ENCODE peak calls at places on chromosomes 12 and 14, in eight cellular contexts. Z is A549, U is tibial artery, O is tibial nerve, V is keratinocyte, M is astrocyte, R is uterus, H is esophagus squamous epithelium. I is an unnamed sample.

GRCh38 chr14:58258156-58258555 is 13.5 kb downstream of the PSMA3 start:
- DNase-seq in Z (no peak), U (no peak), O (no peak), V (no peak), M (no peak), R (no peak), H (no peak), I (no peak)

GRCh38 chr12:34400986-34401658 is 378.8 kb downstream of the ALG10 start:
- DNase-seq in Z (no peak), U (peak; percentile 9), O (no peak), V (no peak), M (no peak), R (peak; percentile 1), H (no peak), I (no peak)

GRCh38 chr12:65881965-65882413 is 57.7 kb downstream of the HMGA2 start:
- DNase-seq in Z (no peak), U (peak; percentile 91), O (peak; percentile 75), V (no peak), M (peak; percentile 47), R (peak; percentile 75), H (no peak), I (no peak)

GRCh38 chr14:76993743-76994142 is 34.8 kb downstream of the IRF2BPL start:
- DNase-seq in Z (no peak), U (no peak), O (no peak), V (no peak), M (no peak), R (no peak), H (no peak), I (no peak)

GRCh38 chr14:88541324-88541723 is 13.5 kb downstream of the PTPN21 start:
- DNase-seq in Z (no peak), U (no peak), O (no peak), V (no peak), M (no peak), R (no peak), H (no peak), I (no peak)

GRCh38 chr12:11446372-11446771 is 51.0 kb upstream of the PRB2 start:
- DNase-seq in Z (no peak), U (no peak), O (no peak), V (no peak), M (no peak), R (no peak), H (no peak), I (no peak)

GRCh38 chr14:104731249-104731924 is 7.4 kb downstream of the ADSS1 start:
- DNase-seq in Z (peak; percentile 62), U (no peak), O (no peak), V (no peak), M (no peak), R (no peak), H (no peak), I (no peak)

GRCh38 chr12:122413516-122414404 is 8.7 kb downstream of the CLIP1 start:
- DNase-seq in Z (no peak), U (no peak), O (no peak), V (no peak), M (no peak), R (no peak), H (no peak), I (no peak)

GRCh38 chr12:2431810-2432209 is 363.0 kb upstream of the FKBP4 start:
- DNase-seq in Z (no peak), U (no peak), O (no peak), V (no peak), M (no peak), R (peak; percentile 48), H (no peak), I (no peak)

GRCh38 chr12:103672401-103673119 is 85.5 kb downstream of the STAB2 start:
- DNase-seq in Z (peak; percentile 60), U (no peak), O (no peak), V (no peak), M (peak; percentile 72), R (no peak), H (no peak), I (no peak)

GRCh38 chr12:89225808-89226368 is 126.4 kb downstream of the DUSP6 start:
- DNase-seq in Z (peak; percentile 32), U (peak; percentile 33), O (peak; percentile 8), V (peak; percentile 90), M (peak; percentile 83), R (no peak), H (no peak), I (peak; percentile 99)

GRCh38 chr12:68374315-68374982 is 42.3 kb upstream of the MDM1 start:
- DNase-seq in Z (no peak), U (no peak), O (no peak), V (no peak), M (no peak), R (no peak), H (no peak), I (peak; percentile 43)

GRCh38 chr12:123129651-123130050 is 21.2 kb downstream of the PITPNM2 start:
- DNase-seq in Z (no peak), U (no peak), O (no peak), V (peak; percentile 28), M (no peak), R (no peak), H (no peak), I (no peak)

GRCh38 chr14:22002860-22003284 is 329.3 kb upstream of the OR4E1 start:
- DNase-seq in Z (peak; percentile 56), U (no peak), O (no peak), V (no peak), M (no peak), R (no peak), H (no peak), I (no peak)

GRCh38 chr14:40362856-40363255 is 930.6 kb upstream of the FBXO33 start:
- DNase-seq in Z (no peak), U (no peak), O (no peak), V (no peak), M (no peak), R (no peak), H (no peak), I (no peak)

GRCh38 chr14:34060747-34061050 is 109.8 kb upstream of the EGLN3 start:
- DNase-seq in Z (no peak), U (no peak), O (no peak), V (no peak), M (no peak), R (no peak), H (no peak), I (no peak)
- H3K27ac ChIP-seq in Z (peak overlapping the region; percentile 95), U (peak overlapping the region; percentile 90), O (peak overlapping the region; percentile 80), V (peak overlapping the region; percentile 54), M (no peak overlapping the region), R (peak overlapping the region; percentile 79), H (peak overlapping the region; percentile 92), I (peak overlapping the region; percentile 71)

GRCh38 chr14:73049428-73049827 is 8.9 kb upstream of the RBM25 start:
- DNase-seq in Z (no peak), U (no peak), O (no peak), V (no peak), M (no peak), R (no peak), H (no peak), I (no peak)
- H3K27ac ChIP-seq in Z (no peak overlapping the region), U (no peak overlapping the region), O (no peak overlapping the region), V (no peak overlapping the region), M (no peak overlapping the region), R (no peak overlapping the region), H (no peak overlapping the region), I (no peak overlapping the region)

GRCh38 chr14:91219505-91220389 is 24.8 kb downstream of the GPR68 start:
- DNase-seq in Z (no peak), U (no peak), O (no peak), V (no peak), M (no peak), R (no peak), H (no peak), I (no peak)
- H3K27ac ChIP-seq in Z (no peak overlapping the region), U (no peak overlapping the region), O (no peak overlapping the region), V (no peak overlapping the region), M (no peak overlapping the region), R (peak overlapping the region; percentile 2), H (peak overlapping the region; percentile 76), I (peak overlapping the region; percentile 54)

DNA sequence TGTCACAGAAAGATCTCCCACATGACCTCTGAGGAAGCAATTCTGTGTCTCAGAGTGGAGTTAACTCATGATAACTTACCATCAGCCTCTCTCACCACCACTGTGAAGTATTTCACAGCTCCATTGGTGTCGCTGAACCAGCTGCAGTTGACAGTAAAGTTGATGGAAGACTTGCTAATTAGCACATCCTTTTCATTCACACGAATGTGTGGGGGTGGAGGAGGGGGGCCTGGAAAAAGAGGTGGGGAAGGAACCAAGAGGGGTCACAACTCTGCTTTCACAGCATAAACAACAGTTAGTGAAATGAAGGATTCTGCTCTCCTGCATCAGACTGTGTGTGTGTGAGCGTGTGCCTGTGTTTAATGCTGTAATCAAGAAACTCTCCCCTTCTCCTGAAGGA is 82.1 kb downstream of the PTPRB start:
- DNase-seq in Z (no peak), U (no peak), O (no peak), V (no peak), M (no peak), R (no peak), H (no peak), I (no peak)
- H3K27ac ChIP-seq in Z (no peak overlapping the region), U (no peak overlapping the region), O (no peak overlapping the region), V (no peak overlapping the region), M (no peak overlapping the region), R (no peak overlapping the region), H (no peak overlapping the region), I (no peak overlapping the region)

I was measured in epithelial cell of prostate.